ENCODE peak calls at places on chromosomes 3 and 15, in seven cellular contexts. J, M, G, O, A, F and Z are unnamed samples.

GRCh38 chr15:100106732-100107131 is 235.0 kb downstream of the ADAMTS17 start:
- DNase-seq in F (no peak), M (no peak), J (no peak), G (no peak), O (no peak), A (no peak), Z (no peak)

GRCh38 chr15:66647358-66647757 is 54.7 kb upstream of the SMAD6 start:
- DNase-seq in A (peak), M (no peak), O (no peak), J (peak), G (no peak), F (no peak), Z (no peak)

GRCh38 chr15:90062023-90062728 is 40.1 kb downstream of the IDH2 start:
- DNase-seq in F (peak), O (no peak), A (peak), M (peak), J (peak), G (peak), Z (no peak)

GRCh38 chr3:45790611-45791010 is 5.7 kb downstream of the SLC6A20 start:
- DNase-seq in J (no peak), A (no peak), M (no peak), O (no peak), G (no peak), F (no peak), Z (no peak)

GRCh38 chr3:197256836-197257444 is 41.5 kb downstream of the DLG1 start:
- DNase-seq in M (peak), J (peak), A (no peak), O (peak), G (peak), F (no peak), Z (no peak)

GRCh38 chr3:128415773-128416577 is 50.7 kb downstream of the DNAJB8 start:
- DNase-seq in M (no peak), G (no peak), F (no peak), A (no peak), J (no peak), O (no peak), Z (no peak)

GRCh38 chr3:45199837-45200648 is 26.0 kb downstream of the TMEM158 start:
- DNase-seq in A (no peak), O (no peak), F (no peak), M (peak), G (peak), J (peak), Z (no peak)

GRCh38 chr15:90106522-90107117 is 4.4 kb upstream of the IDH2 start:
- DNase-seq in F (no peak), M (peak), O (no peak), A (no peak), J (peak), G (peak), Z (no peak)

GRCh38 chr15:71386448-71387236 is 271.4 kb downstream of the THSD4 start:
- DNase-seq in F (no peak), A (no peak), J (peak), M (no peak), O (no peak), G (peak), Z (no peak)

GRCh38 chr3:138377804-138378203 is 29.4 kb downstream of the MRAS start:
- DNase-seq in M (no peak), J (no peak), O (no peak), F (no peak), G (no peak), A (no peak), Z (no peak)

GRCh38 chr3:171491412-171491811 is 31.2 kb upstream of the TNIK start:
- DNase-seq in M (no peak), F (no peak), J (no peak), A (no peak), G (no peak), O (no peak), Z (no peak)

GRCh38 chr3:171490901-171491300 is 30.7 kb upstream of the TNIK start:
- DNase-seq in M (no peak), G (no peak), F (no peak), A (no peak), J (no peak), O (no peak), Z (no peak)

GRCh38 chr3:171488479-171488878 is 28.3 kb upstream of the TNIK start:
- DNase-seq in A (no peak), M (no peak), F (no peak), G (no peak), J (peak), O (no peak), Z (no peak)

GRCh38 chr3:171487382-171487781 is 27.2 kb upstream of the TNIK start:
- DNase-seq in O (no peak), J (no peak), M (no peak), F (no peak), A (no peak), G (no peak), Z (no peak)

DNA sequence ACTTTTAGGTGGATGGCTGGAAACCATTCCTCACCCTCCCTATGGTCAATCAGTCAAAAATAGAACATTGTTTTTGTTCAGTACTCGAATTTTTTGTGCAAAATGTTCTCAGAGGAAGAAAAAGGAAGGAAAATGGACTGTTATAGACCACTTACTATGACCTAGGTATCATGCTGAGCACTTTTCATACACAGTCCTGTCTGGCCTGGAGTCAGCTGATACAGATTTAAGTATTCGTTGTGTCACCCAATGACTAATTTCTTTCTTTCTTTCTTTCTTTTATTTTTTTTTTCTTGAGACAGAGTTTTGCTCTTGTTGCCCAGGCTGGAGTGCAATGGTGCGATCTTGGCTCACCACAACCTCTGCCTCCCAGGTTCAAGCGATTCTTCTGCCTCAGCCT is 29.1 kb upstream of the TNIK start:
- DNase-seq in A (no peak), M (no peak), F (no peak), O (no peak), G (no peak), J (no peak), Z (no peak)
- TF ChIP-seq CTCF in A (no peak), M (no peak), F (no peak), O (no peak), G (no peak), J (no peak), Z (no peak)

DNA sequence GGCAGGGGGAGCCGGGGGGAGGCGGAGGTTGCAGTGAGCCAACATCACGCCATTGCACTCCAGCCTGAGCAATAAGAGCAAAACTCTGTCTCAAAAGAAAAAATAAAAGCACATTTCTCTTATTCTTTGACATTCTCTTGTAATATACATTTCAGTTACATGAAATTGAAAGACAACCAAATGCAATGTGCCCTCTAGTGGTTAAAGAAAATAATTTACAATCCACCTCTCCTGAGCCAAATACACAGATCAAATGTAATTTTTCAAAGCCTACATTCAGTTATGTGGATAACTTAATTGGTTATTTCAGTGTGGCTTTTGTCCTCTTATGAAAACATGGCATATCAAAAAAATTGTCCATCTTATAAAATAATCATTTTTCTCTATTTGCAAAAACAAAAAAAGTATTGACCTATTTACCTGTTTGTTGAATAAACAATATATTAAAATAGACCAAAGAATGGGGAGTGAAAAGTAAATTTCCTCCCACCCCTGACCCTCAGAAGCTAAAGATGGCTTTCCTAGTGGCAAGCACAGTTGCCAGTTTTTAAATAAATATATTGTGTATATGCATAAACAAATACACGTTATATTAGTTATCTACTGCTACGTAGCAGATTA is 14.2 kb upstream of the U2SURP start:
- DNase-seq in O (no peak), F (no peak), M (peak), G (peak), J (peak), A (no peak), Z (no peak)
- TF ChIP-seq CTCF in O (peak), F (peak), M (peak), G (peak), J (peak), A (peak), Z (peak)

GRCh38 chr3:113132571-113132996 is 78.8 kb upstream of the BOC start:
- DNase-seq in F (no peak), A (no peak), O (no peak), M (no peak), G (peak), J (no peak), Z (no peak)

GRCh38 chr3:113138839-113139743 is 72.3 kb upstream of the BOC start:
- DNase-seq in F (no peak), J (no peak), O (no peak), A (no peak), M (no peak), G (no peak), Z (no peak)

GRCh38 chr3:113136529-113136928 is 74.8 kb upstream of the BOC start:
- DNase-seq in O (no peak), J (no peak), F (no peak), M (no peak), G (no peak), A (no peak), Z (no peak)

GRCh38 chr3:113140876-113141275 is 70.5 kb upstream of the BOC start:
- DNase-seq in M (no peak), F (no peak), J (peak), O (no peak), G (peak), A (no peak), Z (no peak)

GRCh38 chr3:113136071-113136470 is 75.3 kb upstream of the BOC start:
- DNase-seq in F (no peak), J (peak), G (no peak), A (no peak), M (peak), O (no peak), Z (no peak)
- TF ChIP-seq CTCF in F (peak), J (peak), G (peak), A (peak), M (peak), O (peak), Z (peak)

DNA sequence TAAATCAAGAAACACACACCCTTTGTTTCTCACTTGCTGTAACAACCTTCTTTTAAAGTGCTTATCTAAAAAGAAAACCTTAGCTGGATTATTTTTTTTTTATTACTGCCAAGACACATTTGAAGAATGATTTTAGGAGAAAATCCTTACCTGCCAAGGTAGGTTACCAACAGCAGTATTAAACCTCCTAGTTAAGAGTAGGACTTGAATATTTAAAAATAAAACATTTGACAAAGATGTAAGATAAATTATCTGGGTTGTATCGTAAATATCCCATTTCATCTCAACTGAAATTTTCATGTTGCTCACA is 192.1 kb downstream of the PDZRN3 start:
- DNase-seq in G (no peak), F (no peak), M (no peak), J (no peak), A (no peak), O (no peak), Z (no peak)
- TF ChIP-seq CTCF in G (no peak), F (no peak), M (peak), J (no peak), A (no peak), O (no peak), Z (no peak)

DNA sequence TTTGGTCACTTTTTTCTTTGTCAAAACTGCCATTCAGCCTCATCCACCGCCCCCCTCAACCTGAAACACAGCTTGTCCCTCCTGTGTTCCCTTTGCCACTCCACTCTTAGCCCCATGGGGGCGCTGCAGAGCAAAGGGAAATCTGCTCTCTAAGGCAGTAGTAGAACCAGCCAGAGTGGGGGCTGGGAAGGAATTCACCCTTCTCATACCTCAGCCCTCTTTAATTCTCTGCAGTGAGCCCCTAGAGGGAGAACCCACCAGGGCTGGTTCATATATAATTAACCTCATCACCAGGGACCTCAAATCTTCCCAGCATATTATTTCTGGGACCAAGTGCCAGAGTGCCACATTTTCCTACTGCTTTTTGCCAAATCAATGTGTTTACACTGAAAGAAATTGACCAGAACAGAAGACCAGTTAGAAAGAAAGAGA is 2.8 kb upstream of the BCL6 start:
- DNase-seq in G (peak), O (no peak), F (peak), J (peak), A (peak), M (peak), Z (peak)
- TF ChIP-seq CTCF in G (peak), O (peak), F (peak), J (peak), A (peak), M (peak), Z (peak)

GRCh38 chr3:31695280-31696008 is 162.7 kb downstream of the STT3B start:
- DNase-seq in A (peak), M (no peak), F (no peak), O (no peak), J (peak), G (no peak), Z (no peak)
- TF ChIP-seq CTCF in A (no peak), M (no peak), F (peak), O (peak), J (no peak), G (peak), Z (no peak)

DNA sequence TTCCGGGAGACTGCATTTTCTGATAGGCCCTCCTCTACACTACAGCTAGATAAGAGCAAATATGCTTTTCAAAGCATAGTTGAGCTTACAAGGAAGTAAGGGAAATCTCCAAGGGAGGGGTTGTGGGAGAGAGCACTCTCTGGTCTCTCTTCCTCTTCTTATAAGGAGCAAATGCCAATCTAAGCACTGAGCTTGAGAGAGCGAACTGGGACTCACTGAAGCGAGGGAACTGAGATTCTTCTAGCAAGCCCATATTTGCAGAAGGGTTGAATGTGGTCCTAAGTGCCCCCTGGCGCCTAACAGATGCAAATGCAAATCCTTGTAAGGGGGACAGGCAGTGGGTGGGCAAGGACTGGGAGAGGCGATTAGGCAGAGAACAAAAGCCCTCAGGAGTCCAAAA is 164.8 kb downstream of the ERC2 start:
- DNase-seq in O (peak), A (no peak), M (no peak), F (no peak), G (peak), J (peak), Z (no peak)
- TF ChIP-seq CTCF in O (peak), A (no peak), M (peak), F (peak), G (peak), J (peak), Z (no peak)